ENCODE peak calls at places on chromosomes 16 and 17, in six cellular contexts. U is stimulated activated CD8-positive, alpha-beta memory T cell treated with anti-CD3 and anti-CD28 coated beads, Interleukin-2, amount 100 ng/mL, for 48 hours; T is activated CD4-positive, CD25-positive, alpha-beta regulatory T cell treated with anti-CD3 and anti-CD28 coated beads, Interleukin-2, amount 50 U/mL, for 16 hours; C is kidney tubule cell; M is M059J; P is memory B cell. F is an unnamed sample.

GRCh38 chr16:74837056-74837455 is 62.4 kb upstream of the FA2H start:
- DNase-seq in T (no peak), P (no peak), U (no peak), C (no peak), M (no peak), F (no peak)

GRCh38 chr17:46182961-46183360 is 10.3 kb downstream of the KANSL1 start:
- DNase-seq in U (no peak), M (no peak), T (no peak), P (no peak), C (no peak), F (no peak)

GRCh38 chr17:3794890-3795757 is 5.9 kb downstream of the ITGAE start:
- DNase-seq in U (peak), T (no peak), M (peak), P (no peak), C (peak), F (no peak)

GRCh38 chr16:1895949-1896675 is 22.1 kb downstream of the HS3ST6 start:
- DNase-seq in C (no peak), M (no peak), T (no peak), P (no peak), U (no peak), F (no peak)

GRCh38 chr17:79777844-79778503 is at the start of gene CBX2:
- DNase-seq in M (peak), C (peak), P (peak), T (peak), U (peak), F (no peak)

GRCh38 chr17:80203448-80204092 is 16.6 kb downstream of the SGSH start:
- DNase-seq in M (no peak), U (no peak), P (no peak), T (no peak), C (no peak), F (no peak)

GRCh38 chr17:46777943-46778915 is 40.3 kb downstream of the WNT3 start:
- DNase-seq in T (no peak), P (no peak), C (no peak), M (peak), U (no peak), F (no peak)

GRCh38 chr16:82033683-82034300 is 1.3 kb upstream of the HSD17B2 start:
- DNase-seq in M (no peak), C (peak), U (no peak), T (no peak), P (no peak), F (no peak)

GRCh38 chr17:9024497-9024896 is 3.2 kb downstream of the NTN1 start:
- DNase-seq in U (no peak), M (no peak), C (no peak), T (no peak), P (no peak), F (no peak)

GRCh38 chr17:3576970-3577369 is 19.4 kb upstream of the TRPV3 start:
- DNase-seq in U (no peak), P (no peak), T (no peak), M (no peak), C (no peak), F (no peak)

GRCh38 chr17:5919104-5919503 is 151.1 kb upstream of the WSCD1 start:
- DNase-seq in T (no peak), M (no peak), P (no peak), C (no peak), U (no peak), F (no peak)

GRCh38 chr17:2084129-2084765 is 29.3 kb downstream of the HIC1 start:
- DNase-seq in U (no peak), T (no peak), M (peak), P (no peak), C (peak), F (no peak)

GRCh38 chr17:16933317-16934132 is 38.4 kb downstream of the TNFRSF13B start:
- DNase-seq in U (no peak), T (no peak), M (peak), P (no peak), C (peak), F (no peak)

GRCh38 chr17:76276461-76277299 is 11.5 kb downstream of the UBALD2 start:
- DNase-seq in C (peak), U (no peak), M (peak), T (no peak), P (no peak), F (no peak)

GRCh38 chr16:14609716-14610115 is 20.3 kb downstream of the PARN start:
- DNase-seq in P (no peak), C (no peak), T (no peak), U (no peak), M (no peak), F (no peak)

GRCh38 chr17:48927978-48928716 is 16.5 kb downstream of the SNF8 start:
- DNase-seq in U (no peak), T (no peak), C (no peak), M (no peak), P (no peak), F (no peak)

GRCh38 chr16:75074920-75075687 is 41.5 kb downstream of the LDHD start:
- DNase-seq in T (peak), U (peak), M (no peak), P (peak), C (no peak), F (peak)

GRCh38 chr17:47741109-47741792 is 8.2 kb downstream of the TBX21 start:
- DNase-seq in M (no peak), U (no peak), C (no peak), T (no peak), P (no peak), F (no peak)

GRCh38 chr17:45225964-45226530 is 4.4 kb downstream of the FMNL1 start:
- DNase-seq in C (peak), M (no peak), U (peak), P (peak), T (peak), F (peak)

GRCh38 chr16:21523411-21524067 is 75.8 kb upstream of the METTL9 start:
- DNase-seq in C (no peak), M (no peak), P (no peak), T (no peak), U (no peak), F (no peak)

GRCh38 chr17:45013021-45013997 is 38.1 kb downstream of the DCAKD start:
- DNase-seq in C (no peak), T (no peak), M (no peak), U (no peak), P (no peak), F (no peak)

GRCh38 chr16:1089439-1089821 is 6.6 kb downstream of the C1QTNF8 start:
- DNase-seq in P (no peak), C (no peak), T (no peak), M (no peak), U (no peak), F (no peak)

GRCh38 chr17:75250009-75250471 is 11.4 kb downstream of the GGA3 start:
- DNase-seq in M (no peak), U (peak), P (no peak), T (peak), C (peak), F (peak)

GRCh38 chr17:78532922-78533640 is 44.1 kb downstream of the DNAH17 start:
- DNase-seq in P (no peak), U (no peak), M (peak), T (no peak), C (peak), F (no peak)

GRCh38 chr17:82905130-82905529 is 65.3 kb upstream of the ZNF750 start:
- DNase-seq in M (no peak), U (no peak), P (no peak), C (no peak), T (no peak), F (no peak)

GRCh38 chr16:85195884-85196816 is 83.9 kb upstream of the CIBAR2 start:
- DNase-seq in U (no peak), T (no peak), M (no peak), P (no peak), C (no peak), F (no peak)

GRCh38 chr17:1413281-1413791 is 13.3 kb upstream of the YWHAE start:
- DNase-seq in T (no peak), P (no peak), M (peak), C (peak), U (no peak), F (no peak)

GRCh38 chr17:79826210-79826680 is 13.0 kb downstream of the CBX4 start:
- DNase-seq in P (no peak), T (no peak), M (no peak), U (no peak), C (no peak), F (no peak)

GRCh38 chr16:22926105-22926751 is 112.3 kb downstream of the HS3ST2 start:
- DNase-seq in C (no peak), U (no peak), P (no peak), T (no peak), M (no peak), F (no peak)

GRCh38 chr17:50533185-50533584 is 650 bp downstream of the EPN3 start:
- DNase-seq in C (no peak), P (no peak), M (no peak), U (no peak), T (no peak), F (no peak)

F was measured in GM12864.